ENCODE peak calls at places on chromosome 4, in five cellular contexts. A is cardiac fibroblast, Z is astrocyte of the cerebellum, J is AG09309, B is upper lobe of left lung. Y is an unnamed sample.

GRCh38 chr4:23959401-23960148 is 69.7 kb upstream of the PPARGC1A start:
- DNase-seq in B (no peak), Z (no peak), A (no peak), J (no peak), Y (no peak)

GRCh38 chr4:155353923-155354540 is 22.7 kb downstream of the MAP9 start:
- DNase-seq in Z (no peak), B (no peak), A (peak), J (peak), Y (peak)

GRCh38 chr4:135838889-135839288 is 1637.3 kb upstream of the PABPC4L start:
- DNase-seq in A (peak), J (no peak), B (no peak), Z (peak), Y (peak)

GRCh38 chr4:32226201-32226600 is 1506.0 kb downstream of the PCDH7 start:
- DNase-seq in B (no peak), A (peak), J (no peak), Z (no peak), Y (no peak)

GRCh38 chr4:93779228-93779627 is 49.3 kb upstream of the ATOH1 start:
- DNase-seq in B (no peak), J (no peak), Z (no peak), A (no peak), Y (no peak)

GRCh38 chr4:135277980-135278315 is 1076.4 kb upstream of the PABPC4L start:
- DNase-seq in B (no peak), A (no peak), Z (no peak), J (no peak), Y (no peak)

GRCh38 chr4:85210353-85210752 is 243.9 kb upstream of the WDFY3 start:
- DNase-seq in Z (no peak), B (no peak), A (peak), J (no peak), Y (no peak)

GRCh38 chr4:56218230-56218895 is 168.9 kb downstream of the AASDH start:
- DNase-seq in B (no peak), J (no peak), A (no peak), Z (no peak), Y (no peak)

GRCh38 chr4:17358236-17358635 is 153.7 kb downstream of the QDPR start:
- DNase-seq in Z (peak), A (no peak), J (no peak), B (no peak), Y (no peak)

GRCh38 chr4:147408189-147408588 is 72.7 kb upstream of the EDNRA start:
- DNase-seq in Z (no peak), B (no peak), J (no peak), A (peak), Y (no peak)

GRCh38 chr4:107718351-107718965 is 1.6 kb downstream of the PAPSS1 start:
- DNase-seq in B (no peak), A (no peak), Z (no peak), J (peak), Y (no peak)

GRCh38 chr4:182449960-182450359 is 206.8 kb downstream of the TENM3 start:
- DNase-seq in Z (no peak), A (peak), J (no peak), B (no peak), Y (no peak)

GRCh38 chr4:15753786-15754185 is 24.3 kb upstream of the CD38 start:
- DNase-seq in Z (no peak), B (no peak), A (no peak), J (no peak), Y (peak)

GRCh38 chr4:100177855-100178254 is 12.4 kb downstream of the DDIT4L start:
- DNase-seq in A (no peak), J (no peak), B (no peak), Z (no peak), Y (no peak)

GRCh38 chr4:7908668-7909067 is 31.0 kb downstream of the AFAP1 start:
- DNase-seq in B (no peak), A (no peak), Z (no peak), J (no peak), Y (no peak)

GRCh38 chr4:94395541-94395940 is 52.9 kb upstream of the HPGDS start:
- DNase-seq in A (peak), J (no peak), Z (no peak), B (no peak), Y (no peak)

GRCh38 chr4:2040391-2041233 is 18.5 kb upstream of the NAT8L start:
- DNase-seq in Z (no peak), J (no peak), B (peak), A (no peak), Y (no peak)

GRCh38 chr4:1321486-1321885 is 25.5 kb upstream of the UVSSA start:
- DNase-seq in J (no peak), Z (no peak), A (no peak), B (peak), Y (no peak)

GRCh38 chr4:187070158-187070557 is 346.5 kb upstream of the FAT1 start:
- DNase-seq in A (no peak), Z (no peak), J (no peak), B (no peak), Y (no peak)

GRCh38 chr4:104879367-104879766 is 267.3 kb upstream of the TET2 start:
- DNase-seq in A (no peak), Z (no peak), B (no peak), J (no peak), Y (no peak)

GRCh38 chr4:14529653-14530052 is 472.6 kb upstream of the CPEB2 start:
- DNase-seq in A (peak), Z (peak), B (no peak), J (no peak), Y (peak)

GRCh38 chr4:30396772-30397475 is 323.2 kb upstream of the PCDH7 start:
- DNase-seq in A (peak), Z (no peak), B (no peak), J (no peak), Y (no peak)

GRCh38 chr4:152508386-152508785 is 27.5 kb downstream of the FBXW7 start:
- DNase-seq in A (no peak), J (no peak), B (no peak), Z (no peak), Y (no peak)

GRCh38 chr4:181619651-181620050 is 623.6 kb upstream of the TENM3 start:
- DNase-seq in Z (no peak), A (no peak), B (no peak), J (no peak), Y (no peak)

GRCh38 chr4:14726441-14727405 is 275.6 kb upstream of the CPEB2 start:
- DNase-seq in Z (peak), B (no peak), J (no peak), A (peak), Y (peak)

GRCh38 chr4:95675623-95676022 is 126.8 kb upstream of the UNC5C start:
- DNase-seq in Z (no peak), J (no peak), B (no peak), A (no peak), Y (no peak)

GRCh38 chr4:139740121-139740520 is 74.5 kb downstream of the MGST2 start:
- DNase-seq in Z (no peak), B (no peak), J (no peak), A (no peak), Y (no peak)

GRCh38 chr4:47334597-47335185 is 128.8 kb downstream of the COMMD8 start:
- DNase-seq in A (peak), Z (no peak), J (no peak), B (no peak), Y (no peak)

GRCh38 chr4:83340692-83341343 is 6.2 kb upstream of the HPSE start:
- DNase-seq in J (no peak), B (no peak), Z (no peak), A (no peak), Y (no peak)

GRCh38 chr4:109816082-109816442 is 500 bp downstream of the GAR1 start:
- DNase-seq in A (peak), J (no peak), B (peak), Z (no peak), Y (no peak)

GRCh38 chr4:83552085-83552484 is 16.2 kb downstream of the GPAT3 start:
- DNase-seq in A (peak), B (no peak), Z (no peak), J (no peak), Y (no peak)

GRCh38 chr4:80208606-80209005 is 11.3 kb downstream of the PRDM8 start:
- DNase-seq in B (no peak), J (no peak), Z (no peak), A (no peak), Y (no peak)

GRCh38 chr4:80207172-80207583 is 9.9 kb downstream of the PRDM8 start:
- DNase-seq in A (no peak), Z (no peak), J (no peak), B (peak), Y (no peak)

GRCh38 chr4:80206111-80206510 is 8.8 kb downstream of the PRDM8 start:
- DNase-seq in J (no peak), Z (no peak), B (no peak), A (no peak), Y (no peak)

GRCh38 chr4:80207664-80208063 is 10.4 kb downstream of the PRDM8 start:
- DNase-seq in J (no peak), A (no peak), Z (no peak), B (no peak), Y (no peak)

GRCh38 chr4:80206541-80207171 is 9.4 kb downstream of the PRDM8 start:
- DNase-seq in J (no peak), B (peak), A (peak), Z (no peak), Y (no peak)
- H3K4me3 ChIP-seq in J (no peak), B (no peak), A (no peak), Z (no peak), Y (peak)

GRCh38 chr4:183723561-183724228 is 64.6 kb downstream of the TRAPPC11 start:
- DNase-seq in A (no peak), J (no peak), Z (no peak), B (no peak), Y (no peak)
- H3K4me3 ChIP-seq in A (no peak), J (no peak), Z (no peak), B (no peak), Y (no peak)

GRCh38 chr4:25861422-25861926 is 1.3 kb downstream of the SEL1L3 start:
- DNase-seq in J (no peak), Z (no peak), A (peak), B (no peak), Y (no peak)
- H3K4me3 ChIP-seq in J (peak), Z (peak), A (peak), B (peak), Y (peak)

DNA sequence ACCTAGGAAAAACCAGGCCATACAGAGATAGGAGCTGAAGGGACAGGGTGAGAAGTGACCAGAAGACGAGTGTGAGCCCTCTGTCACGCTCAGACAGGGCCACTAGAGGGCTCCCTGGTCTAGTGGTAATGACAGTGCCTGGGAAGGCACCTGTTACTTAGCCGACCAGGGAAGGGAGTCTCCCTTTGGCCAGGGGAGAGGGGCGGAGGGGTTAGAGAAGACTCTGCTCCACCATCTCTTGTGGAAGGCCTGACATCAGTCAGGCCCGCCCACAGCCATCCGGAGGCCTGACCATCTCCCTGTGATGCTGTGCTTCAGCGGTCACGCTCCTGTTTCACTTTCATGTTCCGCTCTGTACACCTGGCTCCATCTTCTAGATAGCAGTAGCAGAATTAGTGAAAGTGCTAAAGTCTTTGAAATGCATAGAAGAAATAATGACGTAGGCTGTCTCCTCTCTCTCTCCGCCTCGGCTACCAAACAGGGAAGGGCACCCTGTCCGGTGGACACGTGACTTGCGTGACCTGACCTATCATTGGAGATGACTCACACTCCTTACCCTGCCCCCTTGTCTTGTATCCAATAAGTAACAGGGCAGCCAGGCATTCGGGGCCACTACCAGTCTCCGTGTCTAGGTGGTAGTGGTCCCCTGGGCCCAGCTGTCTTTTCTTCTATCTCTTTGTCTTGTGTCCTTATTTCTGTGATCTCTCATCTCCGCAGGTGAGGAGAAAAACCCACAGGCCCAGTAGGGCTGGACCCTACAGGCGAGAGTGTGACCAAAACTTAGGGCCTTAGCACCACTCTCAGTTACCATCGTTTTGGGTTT is 26.7 kb downstream of the HTT-AS start:
- DNase-seq in A (peak), Z (no peak), J (no peak), B (no peak), Y (peak)
- H3K4me3 ChIP-seq in A (no peak), Z (no peak), J (no peak), B (peak), Y (no peak)

DNA sequence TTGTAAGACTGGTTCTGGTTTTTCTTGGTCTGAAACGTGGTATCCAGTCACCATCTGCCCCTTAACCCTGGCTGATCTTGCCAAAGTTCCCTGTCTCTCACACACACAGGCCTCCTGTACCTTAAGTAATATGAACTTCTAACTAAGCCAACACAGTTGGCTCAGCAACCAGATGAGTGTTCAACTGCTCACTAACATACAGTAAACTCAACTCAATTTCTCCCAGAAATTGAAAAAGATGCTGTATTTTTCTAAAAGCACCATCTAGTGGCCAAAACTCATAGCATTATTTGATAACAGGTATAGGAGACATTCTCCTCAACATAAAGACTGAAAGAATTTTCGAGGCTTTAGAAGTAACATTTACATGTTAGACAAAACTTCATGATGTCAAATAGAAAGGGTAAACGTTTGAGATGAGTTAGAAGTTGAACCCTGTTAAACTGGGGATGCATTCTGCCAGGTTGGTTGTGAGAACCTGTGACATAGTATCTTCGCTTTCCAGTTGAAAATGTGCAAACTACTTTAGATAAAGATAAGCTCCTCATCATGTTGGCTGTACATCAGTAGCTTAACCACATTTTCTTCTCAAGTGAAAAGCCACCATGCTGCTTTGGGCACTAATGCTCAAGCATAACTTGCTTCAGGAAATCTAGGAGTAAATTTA is 31.2 kb downstream of the CCNI start:
- DNase-seq in J (no peak), A (peak), B (no peak), Z (peak), Y (no peak)
- H3K4me3 ChIP-seq in J (no peak), A (no peak), B (no peak), Z (no peak), Y (no peak)

DNA sequence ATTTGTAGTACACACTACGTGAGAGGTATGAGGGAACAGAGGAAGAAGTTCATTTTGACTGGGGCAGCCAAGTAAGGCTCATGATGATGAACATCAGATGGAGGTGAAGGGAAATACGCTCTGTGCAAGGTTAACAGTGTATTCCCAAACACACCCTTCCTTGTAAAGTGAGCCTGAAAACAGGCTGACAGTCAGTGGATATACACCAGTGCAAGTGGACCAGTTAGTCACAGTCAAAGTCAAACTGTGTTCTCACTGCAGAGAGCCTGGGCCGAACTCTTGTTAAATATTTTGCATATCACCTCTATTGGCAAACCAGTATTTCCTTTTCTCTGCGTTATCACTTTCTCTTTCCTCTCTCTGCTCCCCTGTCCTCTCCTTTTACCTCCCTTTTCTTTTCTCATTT is 23.4 kb upstream of the RHOH start:
- DNase-seq in Z (no peak), A (no peak), J (no peak), B (no peak), Y (no peak)
- H3K4me3 ChIP-seq in Z (no peak), A (no peak), J (no peak), B (no peak), Y (no peak)

GRCh38 chr4:143344011-143344410 is 7.3 kb downstream of the GAB1 start:
- DNase-seq in Z (no peak), B (no peak), J (no peak), A (no peak), Y (no peak)
- H3K4me3 ChIP-seq in Z (no peak), B (no peak), J (no peak), A (no peak), Y (peak)

Y was measured in brain microvascular endothelial cell.